ENCODE peak calls at places on chromosomes 4 and X, in four cellular contexts. One of them, this sample, is unnamed.
A peak's percentile ranks its signal among the peaks of the same experiment; 100 is the strongest.

GRCh38 chrX:146224442-146224841 is 406.8 kb downstream of the SLITRK2 start:
- DNase-seq in NB4: peak; percentile 10
- DNase-seq in A549: no peak
- DNase-seq in GM12892: no peak
- DNase-seq in this sample: no peak

GRCh38 chr4:86482851-86483490 is 111.1 kb upstream of the PTPN13 start:
- DNase-seq in NB4: peak; percentile 62
- DNase-seq in A549: no peak
- DNase-seq in GM12892: no peak
- DNase-seq in this sample: no peak

GRCh38 chrX:130725519-130725918 is 177.5 kb downstream of the ENOX2 start:
- DNase-seq in NB4: no peak
- DNase-seq in A549: no peak
- DNase-seq in GM12892: no peak
- DNase-seq in this sample: no peak

GRCh38 chr4:184269879-184270430 is 52.3 kb upstream of the ENPP6 start:
- DNase-seq in NB4: no peak
- DNase-seq in A549: no peak
- DNase-seq in GM12892: no peak
- DNase-seq in this sample: no peak

GRCh38 chr4:176622251-176622968 is 170.3 kb downstream of the VEGFC start:
- DNase-seq in NB4: no peak
- DNase-seq in A549: no peak
- DNase-seq in GM12892: no peak
- DNase-seq in this sample: no peak

GRCh38 chr4:22203436-22204011 is 255.0 kb upstream of the KCNIP4 start:
- DNase-seq in NB4: no peak
- DNase-seq in A549: no peak
- DNase-seq in GM12892: no peak
- DNase-seq in this sample: no peak

GRCh38 chr4:56271121-56271520 is 116.2 kb downstream of the AASDH start:
- DNase-seq in NB4: no peak
- DNase-seq in A549: no peak
- DNase-seq in GM12892: no peak
- DNase-seq in this sample: no peak

GRCh38 chrX:28229217-28229616 is 248.0 kb upstream of the DCAF8L1 start:
- DNase-seq in NB4: no peak
- DNase-seq in A549: no peak
- DNase-seq in GM12892: no peak
- DNase-seq in this sample: no peak

GRCh38 chrX:150060406-150060805 is 122.1 kb upstream of the EOLA2 start:
- DNase-seq in NB4: no peak
- DNase-seq in A549: no peak
- DNase-seq in GM12892: no peak
- DNase-seq in this sample: no peak

DNA sequence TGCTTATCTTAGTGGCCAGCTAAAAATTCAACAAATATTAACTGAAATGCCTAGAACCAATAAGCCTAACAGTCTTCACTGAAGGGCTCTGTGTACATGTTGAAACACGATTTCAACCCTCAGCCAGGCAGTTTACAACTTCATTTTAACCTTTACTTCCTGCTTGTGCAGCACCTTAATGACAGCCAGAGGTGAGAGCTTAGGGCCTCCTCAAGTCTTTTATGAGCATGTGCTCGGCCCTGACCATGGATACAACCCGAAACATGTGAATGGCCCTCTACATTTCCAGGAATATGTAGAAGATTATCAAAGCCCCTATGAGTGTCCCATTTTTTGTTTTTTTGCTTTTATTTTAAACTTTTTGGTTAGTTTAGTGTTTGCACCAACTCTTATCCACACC is 88.3 kb downstream of the MSN start:
- DNase-seq in NB4: peak; percentile 34
- DNase-seq in A549: no peak
- DNase-seq in GM12892: no peak
- DNase-seq in this sample: no peak
- TF ChIP-seq POLR2A in NB4: no peak
- TF ChIP-seq POLR2A in A549: no peak
- TF ChIP-seq POLR2A in GM12892: no peak
- TF ChIP-seq POLR2A in this sample: no peak

DNA sequence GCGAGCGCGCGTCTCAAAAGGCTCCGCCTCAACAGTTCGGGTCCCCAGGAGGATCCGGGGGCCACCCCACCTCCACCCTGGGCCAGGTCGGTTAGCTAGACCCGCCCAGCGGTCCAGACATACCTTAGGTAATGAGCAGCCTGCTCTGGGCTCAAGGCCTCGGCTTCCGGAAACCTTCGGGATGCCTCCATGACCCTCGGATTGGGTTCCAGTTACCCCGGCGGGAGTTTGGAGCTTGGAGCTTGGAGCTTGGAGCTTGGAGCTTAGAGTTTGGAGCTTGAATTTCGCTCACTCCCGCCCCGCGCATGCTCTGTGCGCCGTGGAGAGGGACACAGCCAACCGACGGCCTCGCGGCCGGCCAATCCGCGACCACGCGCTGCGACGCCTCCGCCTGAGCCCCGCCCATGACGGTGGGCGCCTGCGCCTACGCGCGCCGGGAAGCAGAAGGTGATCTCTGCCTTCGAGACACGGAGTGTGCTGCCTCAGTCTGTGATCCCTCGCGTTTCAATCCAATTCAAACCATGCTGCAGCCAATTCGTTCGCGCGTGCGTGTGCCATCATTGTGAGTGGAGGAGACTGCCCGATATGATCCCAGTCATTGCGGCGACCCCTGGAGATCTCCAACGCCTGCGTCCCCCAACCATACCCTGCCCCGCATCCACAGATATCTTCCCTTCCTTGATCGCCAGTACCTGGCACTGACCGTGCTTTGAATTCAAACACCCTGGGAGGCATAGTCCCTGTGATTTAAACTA is at the start of gene ERCC6L:
- DNase-seq in NB4: peak; percentile 92
- DNase-seq in A549: peak; percentile 86
- DNase-seq in GM12892: peak; percentile 83
- DNase-seq in this sample: peak; percentile 95
- TF ChIP-seq POLR2A in NB4: peak; percentile 95
- TF ChIP-seq POLR2A in A549: peak; percentile 96
- TF ChIP-seq POLR2A in GM12892: peak; percentile 49
- TF ChIP-seq POLR2A in this sample: no peak

GRCh38 chr4:10623862-10624261 is 60.7 kb downstream of the CLNK start:
- DNase-seq in NB4: no peak
- DNase-seq in A549: no peak
- DNase-seq in GM12892: no peak
- DNase-seq in this sample: no peak

GRCh38 chr4:10620935-10621488 is 63.6 kb downstream of the CLNK start:
- DNase-seq in NB4: no peak
- DNase-seq in A549: no peak
- DNase-seq in GM12892: no peak
- DNase-seq in this sample: no peak

GRCh38 chr4:10623241-10623640 is 61.3 kb downstream of the CLNK start:
- DNase-seq in NB4: no peak
- DNase-seq in A549: no peak
- DNase-seq in GM12892: no peak
- DNase-seq in this sample: no peak

GRCh38 chr4:10625130-10625529 is 59.4 kb downstream of the CLNK start:
- DNase-seq in NB4: no peak
- DNase-seq in A549: no peak
- DNase-seq in GM12892: no peak
- DNase-seq in this sample: no peak

DNA sequence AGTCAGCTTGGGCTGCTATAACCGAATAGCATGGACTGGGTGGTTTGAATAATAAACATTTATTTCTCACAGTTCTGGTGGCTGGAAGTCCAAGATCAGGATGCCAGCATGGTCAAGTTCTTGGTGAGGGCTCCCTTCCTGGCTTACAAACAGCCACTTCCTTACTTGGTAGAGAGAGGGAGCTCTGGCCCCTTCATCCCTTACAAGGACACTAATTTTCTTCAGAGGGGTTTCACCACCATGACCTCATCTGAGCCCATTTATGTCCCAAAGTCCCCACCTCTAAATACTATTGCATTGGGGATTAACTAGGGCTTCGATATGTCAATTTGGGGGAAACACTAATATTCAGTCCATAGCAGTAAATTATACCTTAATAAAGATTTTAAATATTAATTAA is 61.8 kb downstream of the CLNK start:
- DNase-seq in NB4: peak; percentile 18
- DNase-seq in A549: no peak
- DNase-seq in GM12892: no peak
- DNase-seq in this sample: no peak
- TF ChIP-seq POLR2A in NB4: no peak
- TF ChIP-seq POLR2A in A549: no peak
- TF ChIP-seq POLR2A in GM12892: no peak
- TF ChIP-seq POLR2A in this sample: no peak

DNA sequence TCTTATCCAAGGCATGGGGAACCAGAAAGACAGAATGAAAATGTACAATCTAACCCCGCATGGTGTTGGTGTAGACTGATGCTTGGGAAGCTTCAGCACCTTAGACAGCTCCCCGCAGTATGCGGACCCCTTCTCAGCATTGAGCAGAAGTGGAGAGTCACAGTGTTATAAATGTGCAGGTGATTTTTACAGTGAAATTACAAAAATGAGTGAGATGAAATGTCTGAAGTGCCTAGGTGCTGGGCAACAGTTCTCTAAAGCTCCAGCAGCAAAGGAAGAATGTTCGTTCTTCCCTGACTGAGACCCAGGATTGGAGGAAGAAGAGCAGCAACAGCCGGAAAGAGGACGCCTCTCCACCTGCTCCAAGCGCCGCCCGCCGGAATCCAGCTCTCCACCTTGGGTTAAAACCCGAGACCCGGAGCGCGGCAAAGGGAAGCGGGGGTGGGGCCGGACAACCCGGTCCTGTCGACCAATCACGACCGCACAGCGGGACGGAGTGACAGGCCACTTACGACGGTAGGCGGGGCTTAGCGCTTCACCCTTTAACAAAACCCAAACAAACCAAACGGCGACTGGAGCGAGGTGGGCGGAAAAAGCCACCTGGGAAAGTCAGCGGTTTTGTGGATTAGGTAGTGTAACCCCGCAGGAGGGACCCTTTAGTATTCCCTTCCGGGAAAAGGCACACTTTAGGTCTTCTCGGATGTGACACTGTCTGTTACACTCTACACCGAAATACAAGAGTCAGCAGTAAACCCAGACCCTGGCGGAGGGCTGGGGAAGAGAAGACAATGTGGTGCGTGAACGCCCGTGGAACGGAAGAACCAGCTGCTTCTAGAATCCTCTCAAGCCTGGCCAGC is at the start of gene GLRA3:
- DNase-seq in NB4: peak; percentile 27
- DNase-seq in A549: peak; percentile 67
- DNase-seq in GM12892: no peak
- DNase-seq in this sample: peak; percentile 81
- TF ChIP-seq POLR2A in NB4: no peak
- TF ChIP-seq POLR2A in A549: no peak
- TF ChIP-seq POLR2A in GM12892: no peak
- TF ChIP-seq POLR2A in this sample: no peak

DNA sequence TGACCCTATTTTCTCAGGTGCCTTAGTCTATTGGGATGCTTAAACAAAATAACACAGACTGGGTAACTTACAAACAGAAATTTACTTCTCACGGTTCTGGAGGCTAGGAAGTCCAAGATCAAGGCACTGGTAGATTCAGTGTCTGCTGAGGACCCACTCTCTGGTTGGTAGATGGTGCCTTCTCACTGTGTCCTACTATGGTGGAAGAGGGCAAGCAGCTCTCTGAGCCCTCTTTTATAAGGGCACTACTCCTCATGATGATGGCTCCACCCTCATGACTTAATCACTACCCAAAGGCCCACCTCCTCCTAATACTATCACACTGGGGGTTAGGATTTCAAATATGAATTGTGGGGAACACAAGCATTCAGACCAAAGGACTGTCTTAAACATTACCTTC is 11.8 kb downstream of the SMIM14 start:
- DNase-seq in NB4: no peak
- DNase-seq in A549: no peak
- DNase-seq in GM12892: no peak
- DNase-seq in this sample: no peak
- TF ChIP-seq POLR2A in NB4: no peak
- TF ChIP-seq POLR2A in A549: no peak
- TF ChIP-seq POLR2A in GM12892: peak; percentile 90
- TF ChIP-seq POLR2A in this sample: no peak

GRCh38 chr4:101348367-101348827 is 1.1 kb upstream of the PPP3CA start:
- DNase-seq in NB4: peak; percentile 46
- DNase-seq in A549: peak; percentile 11
- DNase-seq in GM12892: peak; percentile 24
- DNase-seq in this sample: no peak

GRCh38 chr4:101346312-101346561 is 1.1 kb downstream of the PPP3CA start:
- DNase-seq in NB4: peak; percentile 93
- DNase-seq in A549: no peak
- DNase-seq in GM12892: no peak
- DNase-seq in this sample: no peak

GRCh38 chr4:101346562-101347266 is 612 bp downstream of the PPP3CA start:
- DNase-seq in NB4: no peak
- DNase-seq in A549: peak; percentile 13
- DNase-seq in GM12892: peak; percentile 37
- DNase-seq in this sample: peak; percentile 92

GRCh38 chr4:101347267-101347556 is at the start of gene PPP3CA:
- DNase-seq in NB4: no peak
- DNase-seq in A549: no peak
- DNase-seq in GM12892: no peak
- DNase-seq in this sample: no peak

DNA sequence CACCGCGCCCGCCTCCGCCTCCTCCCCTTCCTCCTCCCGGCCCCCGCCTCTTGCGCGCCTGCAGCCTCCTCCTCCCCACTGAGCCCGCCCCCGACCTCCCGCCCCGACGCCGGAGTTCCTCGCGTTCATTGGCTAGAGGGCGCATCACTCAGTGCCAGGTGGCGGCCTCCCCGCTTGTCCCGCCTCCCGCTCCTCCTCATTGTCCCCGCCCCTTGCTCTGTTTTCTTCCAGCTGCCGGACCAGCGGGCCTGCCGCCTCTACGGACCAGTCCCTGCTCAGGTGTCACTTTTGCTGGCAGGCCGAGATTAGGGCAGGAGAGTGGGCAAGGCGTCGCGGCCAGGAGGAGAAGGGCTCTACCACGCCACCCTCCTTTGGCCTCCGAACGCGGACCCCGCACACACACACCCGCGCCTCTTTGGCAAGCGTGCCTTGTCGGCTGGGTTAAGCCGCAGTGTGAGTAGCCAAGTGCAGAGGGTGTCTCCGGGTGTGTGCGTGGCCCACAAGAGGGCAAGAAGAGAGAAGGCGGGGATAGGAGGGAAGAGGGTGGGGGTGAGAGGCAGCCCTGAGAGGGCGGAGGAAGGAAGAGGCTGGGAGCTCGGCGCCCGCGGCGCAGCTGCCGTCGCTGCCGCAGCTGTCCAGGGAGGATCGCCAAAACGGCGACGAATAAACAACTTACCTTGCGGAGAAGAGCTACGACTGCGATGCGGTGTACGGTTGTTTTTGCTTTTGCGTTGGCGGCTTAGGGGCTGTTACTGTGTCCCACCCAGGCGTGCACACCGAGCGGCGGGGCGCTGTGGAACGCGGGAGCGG is 436 bp upstream of the PPP3CA start:
- DNase-seq in NB4: peak; percentile 96
- DNase-seq in A549: peak; percentile 77
- DNase-seq in GM12892: peak; percentile 90
- DNase-seq in this sample: peak; percentile 100
- TF ChIP-seq POLR2A in NB4: peak; percentile 50
- TF ChIP-seq POLR2A in A549: peak; percentile 45
- TF ChIP-seq POLR2A in GM12892: peak; percentile 40
- TF ChIP-seq POLR2A in this sample: peak; percentile 61